ENCODE peak calls at places on chromosomes 6 and 20, in nine cellular contexts. B is EL, U is AG04449, H is T-cell, G is RPMI8226, O is iPS DF 6.9, C is HuH-7.5, A is endothelial cell, P is NCI-H2029. V is an unnamed sample.

GRCh38 chr20:32354592-32355416 is 3.3 kb upstream of the ASXL1 start:
- DNase-seq in U (no peak), P (no peak), A (no peak), O (no peak), B (peak), G (no peak), C (no peak), H (no peak), V (no peak)

GRCh38 chr20:14210146-14210545 is 127.3 kb downstream of the FLRT3 start:
- DNase-seq in O (no peak), U (no peak), H (no peak), C (no peak), P (no peak), G (no peak), B (no peak), A (no peak), V (no peak)

GRCh38 chr6:13273202-13273930 is 55.0 kb downstream of the TBC1D7 start:
- DNase-seq in B (no peak), C (no peak), P (no peak), O (no peak), G (no peak), A (no peak), H (no peak), U (no peak), V (no peak)

GRCh38 chr6:137878070-137878809 is 11.2 kb downstream of the TNFAIP3 start:
- DNase-seq in C (no peak), G (no peak), A (no peak), H (no peak), P (no peak), U (no peak), B (no peak), O (no peak), V (no peak)

GRCh38 chr20:56215115-56215514 is 33.4 kb upstream of the MC3R start:
- DNase-seq in P (no peak), O (no peak), B (no peak), A (no peak), G (no peak), U (no peak), C (no peak), H (no peak), V (no peak)

GRCh38 chr6:130978660-130979396 is 84.2 kb downstream of the EPB41L2 start:
- DNase-seq in O (no peak), C (no peak), H (no peak), B (no peak), G (no peak), P (no peak), A (no peak), U (no peak), V (no peak)

GRCh38 chr6:11273406-11274065 is 41.1 kb upstream of the NEDD9 start:
- DNase-seq in P (no peak), G (no peak), U (no peak), A (no peak), O (no peak), B (no peak), H (no peak), C (no peak), V (no peak)

GRCh38 chr20:17747431-17747846 is 47.7 kb downstream of the BANF2 start:
- DNase-seq in O (no peak), U (peak), C (no peak), G (peak), A (no peak), P (no peak), H (no peak), B (peak), V (no peak)

GRCh38 chr6:24436979-24437378 is 34.2 kb downstream of the MRS2 start:
- DNase-seq in C (no peak), H (no peak), O (no peak), G (no peak), A (no peak), P (no peak), B (no peak), U (no peak), V (no peak)

GRCh38 chr6:119384444-119384843 is 34.9 kb upstream of the MAN1A1 start:
- DNase-seq in G (no peak), C (no peak), H (no peak), O (no peak), A (no peak), U (no peak), P (no peak), B (no peak), V (no peak)

GRCh38 chr6:127119361-127120108 is 1.1 kb downstream of the RSPO3 start:
- DNase-seq in A (peak), G (peak), B (peak), P (no peak), U (no peak), H (no peak), O (no peak), C (no peak), V (no peak)

V was measured in nucleus accumbens.